ENCODE peak calls at places on chromosomes 16 and 17, in four cellular contexts. H, Y, P and C are unnamed samples.

GRCh38 chr17:77565166-77565565 is 393.3 kb upstream of the TNRC6C start:
- DNase-seq in H (no peak), Y (no peak), P (no peak), C (no peak)

GRCh38 chr17:31310877-31311276 is 3.0 kb downstream of the EVI2B start:
- DNase-seq in Y (no peak), P (no peak), H (no peak), C (no peak)

GRCh38 chr16:15811778-15812750 is 44.8 kb downstream of the MYH11 start:
- DNase-seq in P (no peak), H (peak), Y (peak), C (peak)

GRCh38 chr16:62720651-62721050 is 684.4 kb upstream of the CDH8 start:
- DNase-seq in H (no peak), P (no peak), Y (no peak), C (no peak)

GRCh38 chr17:9192010-9192409 is 170.7 kb downstream of the NTN1 start:
- DNase-seq in Y (no peak), H (peak), P (no peak), C (no peak)

GRCh38 chr16:86110726-86111125 is 211.8 kb downstream of the IRF8 start:
- DNase-seq in Y (no peak), H (no peak), P (no peak), C (no peak)

GRCh38 chr17:68705331-68706166 is 104.4 kb upstream of the FAM20A start:
- DNase-seq in Y (no peak), P (no peak), H (peak), C (peak)

GRCh38 chr16:85878875-85879274 is 20.1 kb upstream of the IRF8 start:
- DNase-seq in Y (peak), H (peak), P (no peak), C (peak)

GRCh38 chr17:33234233-33234632 is 58.9 kb downstream of the ASIC2 start:
- DNase-seq in Y (no peak), H (no peak), P (no peak), C (no peak)

GRCh38 chr17:61927211-61928100 is at the start of gene INTS2:
- DNase-seq in P (peak), Y (peak), H (peak), C (peak)

GRCh38 chr16:456891-457483 is 31.5 kb downstream of the RAB11FIP3 start:
- DNase-seq in Y (no peak), P (no peak), H (peak), C (peak)

GRCh38 chr16:27110524-27110896 is 43.8 kb downstream of the C16orf82 start:
- DNase-seq in H (no peak), Y (no peak), P (no peak), C (no peak)

GRCh38 chr16:64351116-64351515 is 770.7 kb downstream of the CDH11 start:
- DNase-seq in H (no peak), P (no peak), Y (no peak), C (no peak)

GRCh38 chr17:7716901-7717755 is at the start of gene DNAH2:
- DNase-seq in Y (peak), P (peak), H (peak), C (peak)

GRCh38 chr17:3989156-3989886 is 25.1 kb upstream of the ATP2A3 start:
- DNase-seq in P (no peak), H (no peak), Y (no peak), C (no peak)

GRCh38 chr17:76784926-76785325 is 47.0 kb downstream of the MFSD11 start:
- DNase-seq in H (peak), Y (no peak), P (no peak), C (no peak)

GRCh38 chr17:45976755-45977505 is 22.1 kb upstream of the STH start:
- DNase-seq in P (no peak), Y (no peak), H (no peak), C (no peak)

GRCh38 chr17:45235071-45236001 is 13.7 kb downstream of the FMNL1 start:
- DNase-seq in H (peak), Y (peak), P (peak), C (peak)

GRCh38 chr16:46690281-46691178 is 1.1 kb downstream of the ORC6 start:
- DNase-seq in P (no peak), Y (no peak), H (peak), C (peak)

GRCh38 chr17:55332296-55333041 is 67.7 kb downstream of the HLF start:
- DNase-seq in P (no peak), H (no peak), Y (no peak), C (no peak)

GRCh38 chr16:23182206-23182674 is 305 bp upstream of the SCNN1G start:
- DNase-seq in H (peak), Y (peak), P (peak), C (peak)

GRCh38 chr16:637081-638018 is 1.2 kb upstream of the METTL26 start:
- DNase-seq in Y (peak), H (peak), P (peak), C (peak)

GRCh38 chr17:81991684-81992513 is 14.5 kb downstream of the ASPSCR1 start:
- DNase-seq in H (peak), Y (no peak), P (peak), C (peak)

GRCh38 chr17:18981642-18982424 is 22.7 kb downstream of the FAM83G start:
- DNase-seq in H (peak), P (no peak), Y (no peak), C (peak)

GRCh38 chr17:57068222-57068658 is 16.8 kb upstream of the AKAP1 start:
- DNase-seq in P (no peak), Y (no peak), H (no peak), C (no peak)

GRCh38 chr17:72125226-72125651 is 4.4 kb downstream of the SOX9 start:
- DNase-seq in Y (no peak), P (no peak), H (no peak), C (no peak)

GRCh38 chr17:77410470-77410869 is 269.7 kb downstream of the SEC14L1 start:
- DNase-seq in Y (no peak), H (no peak), P (no peak), C (no peak)

GRCh38 chr16:15790458-15790857 is 66.4 kb downstream of the MYH11 start:
- DNase-seq in P (no peak), H (peak), Y (no peak), C (no peak)

GRCh38 chr16:81748476-81749198 is 30.5 kb upstream of the PLCG2 start:
- DNase-seq in Y (no peak), P (no peak), H (no peak), C (no peak)

GRCh38 chr17:45783593-45784292 is 377 bp upstream of the CRHR1 start:
- DNase-seq in Y (no peak), P (peak), H (no peak), C (no peak)

GRCh38 chr17:50863221-50863843 is 2.8 kb downstream of the TOB1 start:
- DNase-seq in Y (no peak), P (peak), H (peak), C (peak)

GRCh38 chr16:85556456-85557082 is 56.6 kb upstream of the GSE1 start:
- DNase-seq in Y (no peak), H (no peak), P (no peak), C (peak)

GRCh38 chr17:77790143-77790829 is 168.2 kb upstream of the TNRC6C start:
- DNase-seq in Y (no peak), H (no peak), P (no peak), C (no peak)

GRCh38 chr17:22373911-22374310 is 681.6 kb downstream of the KCNJ18 start:
- DNase-seq in Y (no peak), H (no peak), P (no peak), C (no peak)

GRCh38 chr17:28717578-28718316 is at the start of gene RAB34:
- DNase-seq in P (no peak), Y (peak), H (peak), C (peak)

GRCh38 chr17:1234455-1234854 is 35.8 kb upstream of the BHLHA9 start:
- DNase-seq in Y (no peak), H (no peak), P (no peak), C (no peak)

GRCh38 chr16:74709477-74709877 is 8.8 kb upstream of the MLKL start:
- DNase-seq in P (peak), Y (peak), H (peak), C (peak)

GRCh38 chr17:77145635-77146632 is 5.2 kb downstream of the SEC14L1 start:
- DNase-seq in H (peak), Y (no peak), P (peak), C (peak)

DNA sequence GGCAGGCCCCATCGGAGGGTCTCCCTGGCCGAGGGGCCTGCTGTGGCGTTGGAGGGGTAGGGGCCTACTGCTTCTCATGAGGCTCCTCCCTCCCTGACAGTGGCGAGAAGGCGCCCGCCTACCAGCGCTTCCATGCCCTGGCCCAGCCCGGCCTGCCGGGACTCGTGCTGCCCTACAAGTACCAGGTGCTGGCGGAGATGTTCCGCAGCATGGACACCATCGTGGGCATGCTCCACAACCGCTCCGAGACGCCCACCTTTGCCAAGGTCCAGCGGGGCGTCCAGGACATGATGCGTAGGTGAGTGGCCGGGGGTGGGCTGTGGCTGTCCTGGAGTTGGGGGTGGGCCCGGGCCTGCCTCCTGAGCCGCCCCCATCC is 1.7 kb downstream of the CDT1 start:
- DNase-seq in H (no peak), P (no peak), Y (no peak), C (no peak)
- H3K4me3 ChIP-seq in H (no peak), P (no peak), Y (no peak), C (no peak)

GRCh38 chr17:42553866-42554249 is 1.1 kb downstream of the HSD17B1 start:
- DNase-seq in Y (no peak), H (peak), P (no peak), C (no peak)

GRCh38 chr17:42555122-42555622 is 2.4 kb downstream of the HSD17B1 start:
- DNase-seq in H (no peak), Y (no peak), P (no peak), C (no peak)

GRCh38 chr17:42554250-42555121 is 1.8 kb downstream of the HSD17B1 start:
- DNase-seq in P (peak), H (peak), Y (no peak), C (peak)

GRCh38 chr17:42548993-42549755 is 3.5 kb upstream of the HSD17B1 start:
- DNase-seq in H (no peak), Y (no peak), P (no peak), C (no peak)

DNA sequence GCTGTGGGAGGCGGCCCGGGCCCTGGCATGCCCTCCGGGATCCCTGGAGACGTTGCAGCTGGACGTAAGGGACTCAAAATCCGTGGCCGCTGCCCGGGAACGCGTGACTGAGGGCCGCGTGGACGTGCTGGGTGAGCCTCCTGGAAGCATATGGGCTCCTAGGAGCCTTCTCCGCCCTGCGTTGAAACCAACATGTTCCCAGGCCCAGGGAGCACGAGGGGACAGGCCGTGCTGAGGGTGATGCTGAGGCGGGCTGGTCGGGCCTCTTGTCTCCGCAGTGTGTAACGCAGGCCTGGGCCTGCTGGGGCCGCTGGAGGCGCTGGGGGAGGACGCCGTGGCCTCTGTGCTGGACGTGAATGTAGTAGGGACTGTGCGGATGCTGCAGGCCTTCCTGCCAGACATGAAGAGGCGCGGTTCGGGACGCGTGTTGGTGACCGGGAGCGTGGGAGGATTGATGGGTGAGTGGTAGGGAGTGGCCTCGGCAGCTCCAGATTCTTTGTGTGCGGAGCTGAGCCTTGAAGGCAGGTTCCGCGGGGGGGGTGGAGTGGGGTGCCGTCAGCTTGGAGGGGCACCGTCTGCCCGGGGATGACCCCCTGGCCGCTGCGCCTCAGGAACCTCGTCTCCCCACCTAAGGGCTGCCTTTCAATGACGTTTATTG is 567 bp downstream of the HSD17B1 start:
- DNase-seq in H (peak), Y (no peak), P (no peak), C (peak)
- TF ChIP-seq CTCF in H (peak), Y (no peak), P (no peak), C (peak)

DNA sequence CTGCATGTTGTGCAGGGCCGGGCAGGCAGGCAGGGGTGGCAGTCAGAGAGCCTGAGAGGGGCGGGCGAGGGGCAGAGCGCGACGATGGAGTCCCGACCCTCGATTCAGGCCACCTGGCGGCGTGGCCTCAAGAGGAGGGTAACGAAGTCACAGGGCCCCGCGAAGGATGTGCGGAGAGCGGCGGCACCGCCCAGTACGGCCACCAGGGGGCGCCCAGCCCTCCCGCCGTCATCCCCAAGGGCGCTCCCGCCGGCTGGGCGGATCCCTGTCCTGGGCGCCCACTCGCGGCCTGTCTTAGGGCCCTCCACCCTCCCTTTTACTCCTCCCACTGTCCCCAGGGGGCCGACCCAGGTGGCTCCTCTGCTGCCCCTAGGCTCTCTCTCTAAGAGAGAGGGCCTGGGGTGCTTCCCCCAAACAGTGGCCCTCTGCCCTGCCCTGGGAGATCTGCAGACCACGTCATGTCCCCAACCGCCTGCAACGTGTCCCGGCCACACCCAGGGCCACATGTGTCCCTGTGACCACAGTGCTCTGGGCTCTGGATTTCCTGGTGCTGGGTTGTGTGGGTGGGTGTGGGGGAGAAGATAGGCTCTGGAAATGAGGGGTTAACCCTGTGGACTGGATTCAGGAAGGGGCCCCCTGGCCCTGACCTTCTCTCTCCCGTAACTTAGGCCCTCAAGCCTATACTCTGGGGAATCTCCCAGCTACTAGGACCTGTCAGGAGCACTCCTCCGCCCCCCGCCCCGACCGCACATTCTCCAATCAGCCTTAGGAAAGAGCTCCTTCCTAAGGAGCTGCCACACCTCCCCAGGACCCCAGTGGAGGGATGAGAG is 5.9 kb downstream of the DPEP2 start:
- DNase-seq in H (peak), Y (peak), P (peak), C (peak)
- H3K4me3 ChIP-seq in H (peak), Y (peak), P (peak), C (peak)

DNA sequence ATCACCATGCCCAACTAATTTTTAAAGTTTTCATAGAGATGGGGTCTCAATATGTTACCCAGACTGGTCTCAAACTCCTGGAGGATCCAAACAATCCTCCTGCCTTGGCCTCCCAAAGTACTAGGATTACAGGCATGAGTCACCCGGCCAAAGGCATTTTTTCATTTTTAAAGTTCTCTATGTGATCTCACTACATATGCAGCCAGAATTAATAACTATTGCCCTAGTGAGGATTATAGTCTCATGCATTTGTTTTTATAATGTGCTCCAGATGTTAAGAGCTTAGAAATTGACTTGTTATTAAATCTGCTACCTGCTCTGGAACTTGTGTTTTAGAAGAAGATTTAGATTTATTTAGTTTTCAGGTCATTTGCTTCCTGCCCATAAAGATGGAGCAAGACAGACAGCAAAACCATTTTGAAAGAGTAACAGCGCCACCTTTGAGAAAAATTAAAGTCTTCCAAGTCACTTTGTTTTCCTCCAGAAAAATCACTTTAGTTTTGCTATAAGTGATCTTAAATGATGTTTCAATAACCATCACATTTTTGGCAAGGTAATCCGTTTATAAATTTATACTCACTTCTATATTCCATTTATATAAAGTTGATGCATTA is 79.5 kb downstream of the CA4 start:
- DNase-seq in Y (no peak), H (peak), P (no peak), C (peak)
- TF ChIP-seq CTCF in Y (no peak), H (no peak), P (no peak), C (no peak)

DNA sequence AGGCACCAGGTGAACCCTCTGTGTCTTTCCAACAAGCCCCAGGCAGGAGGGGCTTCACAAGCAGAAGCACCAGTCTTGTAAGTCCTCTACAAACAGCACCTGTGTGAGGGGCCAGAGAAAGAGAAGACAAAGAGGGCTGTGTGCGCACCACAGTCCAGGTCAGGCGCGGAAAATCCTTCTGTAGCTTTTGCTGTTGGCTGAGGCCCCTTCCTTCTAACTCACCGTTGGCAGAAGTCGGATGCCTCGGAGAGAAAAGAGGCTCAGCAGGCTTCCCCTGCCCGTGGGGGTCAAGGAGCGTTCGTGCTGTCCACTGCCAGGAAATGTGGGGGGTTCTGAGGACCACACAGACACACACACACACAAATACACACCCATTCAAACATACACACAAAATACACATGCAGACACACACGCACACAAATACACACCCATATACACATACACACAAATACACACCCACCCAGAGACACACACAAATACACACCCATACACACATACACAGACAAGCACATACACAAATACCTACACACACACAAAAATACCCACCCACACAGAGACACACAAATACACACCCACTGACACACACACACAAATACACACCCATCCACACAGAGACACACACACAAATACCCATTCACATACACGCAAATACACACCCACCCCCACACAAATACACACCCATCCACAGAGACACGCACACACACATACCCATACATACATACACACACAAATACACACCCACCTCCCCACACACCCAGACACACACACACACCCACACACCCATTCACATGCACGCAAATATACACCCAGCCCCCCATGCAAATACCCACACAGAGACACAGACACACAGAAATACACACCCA is 6.8 kb downstream of the ZG16B start:
- DNase-seq in H (no peak), Y (no peak), P (no peak), C (no peak)
- H3K4me3 ChIP-seq in H (no peak), Y (no peak), P (no peak), C (no peak)

GRCh38 chr16:67294927-67295326 is 15.6 kb downstream of the PLEKHG4 start:
- DNase-seq in Y (no peak), H (no peak), P (no peak), C (peak)
- TF ChIP-seq CTCF in Y (peak), H (no peak), P (no peak), C (peak)

GRCh38 chr16:73054131-73054496 is 6.2 kb upstream of the ZFHX3 start:
- DNase-seq in H (no peak), P (no peak), Y (no peak), C (peak)
- H3K4me3 ChIP-seq in H (no peak), P (no peak), Y (no peak), C (peak)